ENCODE peak calls at places on chromosomes 6 and 20, in ten cellular contexts. One of them, this sample, is unnamed. For H3K27me3, the result is how much of the 10 kb centered on the place peaks cover.

GRCh38 chr6:135922746-135923145 is 71.2 kb downstream of the PDE7B start:
- DNase-seq in tibial artery: no peak
- DNase-seq in lower lobe of right lung: no peak
- DNase-seq in brain microvascular endothelial cell: no peak
- DNase-seq in hepatocyte: peak
- DNase-seq in Panc1: no peak
- DNase-seq in thoracic aorta: no peak
- DNase-seq in tibial nerve: no peak
- DNase-seq in aorta: no peak
- DNase-seq in endodermal cell: no peak
- DNase-seq in this sample: no peak

GRCh38 chr6:158654960-158655485 is 5.2 kb downstream of the SYTL3 start:
- DNase-seq in thoracic aorta: no peak
- DNase-seq in Panc1: no peak
- DNase-seq in aorta: no peak
- DNase-seq in lower lobe of right lung: no peak
- DNase-seq in brain microvascular endothelial cell: no peak
- DNase-seq in tibial nerve: no peak
- DNase-seq in hepatocyte: no peak
- DNase-seq in endodermal cell: peak
- DNase-seq in tibial artery: peak
- DNase-seq in this sample: no peak

GRCh38 chr6:113351183-113351834 is 505.8 kb upstream of the MARCKS start:
- DNase-seq in Panc1: no peak
- DNase-seq in hepatocyte: no peak
- DNase-seq in lower lobe of right lung: no peak
- DNase-seq in tibial nerve: peak
- DNase-seq in tibial artery: no peak
- DNase-seq in thoracic aorta: no peak
- DNase-seq in brain microvascular endothelial cell: peak
- DNase-seq in endodermal cell: no peak
- DNase-seq in aorta: no peak
- DNase-seq in this sample: no peak

GRCh38 chr20:57282691-57283361 is 16.4 kb upstream of the BMP7 start:
- DNase-seq in brain microvascular endothelial cell: no peak
- DNase-seq in lower lobe of right lung: no peak
- DNase-seq in hepatocyte: peak
- DNase-seq in endodermal cell: no peak
- DNase-seq in thoracic aorta: no peak
- DNase-seq in tibial artery: no peak
- DNase-seq in Panc1: no peak
- DNase-seq in aorta: no peak
- DNase-seq in tibial nerve: no peak
- DNase-seq in this sample: no peak

GRCh38 chr20:37915800-37916570 is 13.1 kb downstream of the VSTM2L start:
- DNase-seq in tibial artery: no peak
- DNase-seq in endodermal cell: peak
- DNase-seq in Panc1: no peak
- DNase-seq in lower lobe of right lung: no peak
- DNase-seq in aorta: no peak
- DNase-seq in hepatocyte: no peak
- DNase-seq in brain microvascular endothelial cell: no peak
- DNase-seq in tibial nerve: no peak
- DNase-seq in thoracic aorta: no peak
- DNase-seq in this sample: peak

GRCh38 chr20:60255426-60255825 is 297.2 kb downstream of the CDH26 start:
- DNase-seq in tibial nerve: no peak
- DNase-seq in endodermal cell: no peak
- DNase-seq in thoracic aorta: no peak
- DNase-seq in lower lobe of right lung: no peak
- DNase-seq in hepatocyte: no peak
- DNase-seq in tibial artery: no peak
- DNase-seq in aorta: no peak
- DNase-seq in brain microvascular endothelial cell: no peak
- DNase-seq in Panc1: no peak
- DNase-seq in this sample: peak

GRCh38 chr6:161303628-161304340 is 29.9 kb upstream of the AGPAT4 start:
- DNase-seq in hepatocyte: no peak
- DNase-seq in brain microvascular endothelial cell: peak
- DNase-seq in Panc1: no peak
- DNase-seq in lower lobe of right lung: no peak
- DNase-seq in tibial nerve: no peak
- DNase-seq in tibial artery: no peak
- DNase-seq in aorta: no peak
- DNase-seq in thoracic aorta: no peak
- DNase-seq in endodermal cell: no peak
- DNase-seq in this sample: no peak

GRCh38 chr6:143842468-143842901 is 653 bp upstream of the LTV1 start:
- DNase-seq in lower lobe of right lung: no peak
- DNase-seq in Panc1: no peak
- DNase-seq in brain microvascular endothelial cell: peak
- DNase-seq in tibial nerve: no peak
- DNase-seq in tibial artery: no peak
- DNase-seq in endodermal cell: no peak
- DNase-seq in aorta: no peak
- DNase-seq in thoracic aorta: no peak
- DNase-seq in hepatocyte: no peak
- DNase-seq in this sample: peak

GRCh38 chr6:109632405-109632804 is 58.6 kb downstream of the AK9 start:
- DNase-seq in hepatocyte: no peak
- DNase-seq in thoracic aorta: no peak
- DNase-seq in endodermal cell: no peak
- DNase-seq in tibial artery: no peak
- DNase-seq in Panc1: no peak
- DNase-seq in aorta: no peak
- DNase-seq in brain microvascular endothelial cell: no peak
- DNase-seq in tibial nerve: no peak
- DNase-seq in lower lobe of right lung: no peak
- DNase-seq in this sample: no peak

GRCh38 chr6:144330017-144330416 is 44.9 kb downstream of the UTRN start:
- DNase-seq in tibial nerve: no peak
- DNase-seq in brain microvascular endothelial cell: no peak
- DNase-seq in endodermal cell: peak
- DNase-seq in thoracic aorta: no peak
- DNase-seq in lower lobe of right lung: no peak
- DNase-seq in hepatocyte: no peak
- DNase-seq in aorta: no peak
- DNase-seq in Panc1: no peak
- DNase-seq in tibial artery: no peak
- DNase-seq in this sample: no peak

GRCh38 chr20:6613280-6613861 is 154.1 kb upstream of the BMP2 start:
- DNase-seq in endodermal cell: no peak
- DNase-seq in Panc1: no peak
- DNase-seq in lower lobe of right lung: no peak
- DNase-seq in hepatocyte: no peak
- DNase-seq in brain microvascular endothelial cell: no peak
- DNase-seq in thoracic aorta: no peak
- DNase-seq in aorta: no peak
- DNase-seq in tibial artery: no peak
- DNase-seq in tibial nerve: no peak
- DNase-seq in this sample: no peak

GRCh38 chr20:16615199-16615598 is 42.0 kb upstream of the KIF16B start:
- DNase-seq in endodermal cell: no peak
- DNase-seq in Panc1: no peak
- DNase-seq in tibial nerve: no peak
- DNase-seq in thoracic aorta: no peak
- DNase-seq in brain microvascular endothelial cell: peak
- DNase-seq in aorta: no peak
- DNase-seq in hepatocyte: peak
- DNase-seq in tibial artery: no peak
- DNase-seq in lower lobe of right lung: no peak
- DNase-seq in this sample: no peak

GRCh38 chr6:16318538-16318937 is 80.2 kb downstream of the GMPR start:
- DNase-seq in Panc1: no peak
- DNase-seq in hepatocyte: no peak
- DNase-seq in lower lobe of right lung: no peak
- DNase-seq in tibial nerve: no peak
- DNase-seq in thoracic aorta: peak
- DNase-seq in aorta: peak
- DNase-seq in brain microvascular endothelial cell: peak
- DNase-seq in tibial artery: peak
- DNase-seq in endodermal cell: no peak
- DNase-seq in this sample: no peak

GRCh38 chr20:46945465-46945864 is 50.8 kb downstream of the EYA2 start:
- DNase-seq in lower lobe of right lung: no peak
- DNase-seq in tibial artery: no peak
- DNase-seq in tibial nerve: peak
- DNase-seq in Panc1: no peak
- DNase-seq in aorta: no peak
- DNase-seq in brain microvascular endothelial cell: peak
- DNase-seq in hepatocyte: no peak
- DNase-seq in thoracic aorta: no peak
- DNase-seq in endodermal cell: peak
- DNase-seq in this sample: peak

GRCh38 chr6:52576392-52577021 is 353 bp downstream of the TRAM2 start:
- DNase-seq in thoracic aorta: no peak
- DNase-seq in tibial artery: peak
- DNase-seq in brain microvascular endothelial cell: peak
- DNase-seq in tibial nerve: peak
- DNase-seq in endodermal cell: peak
- DNase-seq in hepatocyte: peak
- DNase-seq in aorta: peak
- DNase-seq in Panc1: no peak
- DNase-seq in lower lobe of right lung: no peak
- DNase-seq in this sample: peak

GRCh38 chr20:4937422-4938319 is 63.6 kb downstream of the SLC23A2 start:
- DNase-seq in aorta: no peak
- DNase-seq in lower lobe of right lung: no peak
- DNase-seq in hepatocyte: peak
- DNase-seq in tibial nerve: no peak
- DNase-seq in thoracic aorta: no peak
- DNase-seq in Panc1: no peak
- DNase-seq in endodermal cell: no peak
- DNase-seq in brain microvascular endothelial cell: no peak
- DNase-seq in tibial artery: no peak
- DNase-seq in this sample: no peak

DNA sequence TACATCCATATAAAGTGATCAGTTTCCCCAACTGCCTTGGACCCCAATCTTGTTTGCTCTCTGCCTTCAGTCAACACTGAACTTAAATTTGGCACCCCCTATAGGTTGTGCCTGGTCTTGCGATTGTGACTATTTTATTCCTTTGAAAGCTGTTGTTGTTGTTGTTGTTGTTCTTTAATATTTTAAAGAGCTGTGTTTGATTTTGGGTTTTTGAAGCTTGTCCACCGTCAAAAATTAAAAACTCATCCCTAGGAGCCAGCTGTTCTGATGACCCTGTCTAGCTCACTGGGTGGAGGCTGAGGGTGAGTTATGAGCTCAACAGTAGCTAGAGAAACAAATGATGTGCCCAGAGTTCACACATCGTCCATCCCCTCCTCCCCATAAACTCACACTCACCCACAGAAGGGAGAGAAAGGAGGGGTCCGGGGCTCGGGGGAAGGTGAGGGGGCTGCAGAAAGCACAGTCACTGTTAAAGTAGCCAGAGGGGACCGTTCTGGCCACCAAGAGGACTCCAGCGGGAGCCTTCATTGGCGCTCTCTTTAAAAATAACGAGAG is 4.0 kb downstream of the SIM1 start:
- DNase-seq in thoracic aorta: no peak
- DNase-seq in endodermal cell: peak
- DNase-seq in tibial artery: no peak
- DNase-seq in brain microvascular endothelial cell: no peak
- DNase-seq in aorta: no peak
- DNase-seq in hepatocyte: no peak
- DNase-seq in Panc1: no peak
- DNase-seq in lower lobe of right lung: no peak
- DNase-seq in tibial nerve: no peak
- DNase-seq in this sample: peak
- H3K4me3 ChIP-seq in thoracic aorta: no peak
- H3K4me3 ChIP-seq in endodermal cell: peak
- H3K4me3 ChIP-seq in tibial artery: no peak
- H3K4me3 ChIP-seq in brain microvascular endothelial cell: no peak
- H3K4me3 ChIP-seq in aorta: no peak
- H3K4me3 ChIP-seq in hepatocyte: no peak
- H3K4me3 ChIP-seq in Panc1: peak
- H3K4me3 ChIP-seq in lower lobe of right lung: no peak
- H3K4me3 ChIP-seq in tibial nerve: no peak
- H3K4me3 ChIP-seq in this sample: no peak

GRCh38 chr20:44256961-44257360 is 9.9 kb downstream of the GDAP1L1 start:
- DNase-seq in hepatocyte: no peak
- DNase-seq in endodermal cell: no peak
- DNase-seq in brain microvascular endothelial cell: no peak
- DNase-seq in tibial nerve: no peak
- DNase-seq in Panc1: no peak
- DNase-seq in thoracic aorta: no peak
- DNase-seq in lower lobe of right lung: no peak
- DNase-seq in aorta: no peak
- DNase-seq in tibial artery: no peak
- DNase-seq in this sample: no peak
- H3K27me3 ChIP-seq in hepatocyte: under half
- H3K27me3 ChIP-seq in endodermal cell: under half
- H3K27me3 ChIP-seq in brain microvascular endothelial cell: under half
- H3K27me3 ChIP-seq in tibial nerve: under half
- H3K27me3 ChIP-seq in Panc1: under half
- H3K27me3 ChIP-seq in thoracic aorta: under half
- H3K27me3 ChIP-seq in lower lobe of right lung: under half
- H3K27me3 ChIP-seq in aorta: under half
- H3K27me3 ChIP-seq in tibial artery: under half
- H3K27me3 ChIP-seq in this sample: under half

GRCh38 chr20:3744806-3745685 is 12.6 kb downstream of the HSPA12B start:
- DNase-seq in endodermal cell: peak
- DNase-seq in aorta: no peak
- DNase-seq in hepatocyte: peak
- DNase-seq in tibial nerve: peak
- DNase-seq in brain microvascular endothelial cell: peak
- DNase-seq in tibial artery: no peak
- DNase-seq in lower lobe of right lung: peak
- DNase-seq in thoracic aorta: no peak
- DNase-seq in Panc1: peak
- DNase-seq in this sample: peak
- H3K4me3 ChIP-seq in endodermal cell: peak
- H3K4me3 ChIP-seq in aorta: no peak
- H3K4me3 ChIP-seq in hepatocyte: no peak
- H3K4me3 ChIP-seq in tibial nerve: no peak
- H3K4me3 ChIP-seq in brain microvascular endothelial cell: peak
- H3K4me3 ChIP-seq in tibial artery: no peak
- H3K4me3 ChIP-seq in lower lobe of right lung: peak
- H3K4me3 ChIP-seq in thoracic aorta: peak
- H3K4me3 ChIP-seq in Panc1: peak
- H3K4me3 ChIP-seq in this sample: peak

DNA sequence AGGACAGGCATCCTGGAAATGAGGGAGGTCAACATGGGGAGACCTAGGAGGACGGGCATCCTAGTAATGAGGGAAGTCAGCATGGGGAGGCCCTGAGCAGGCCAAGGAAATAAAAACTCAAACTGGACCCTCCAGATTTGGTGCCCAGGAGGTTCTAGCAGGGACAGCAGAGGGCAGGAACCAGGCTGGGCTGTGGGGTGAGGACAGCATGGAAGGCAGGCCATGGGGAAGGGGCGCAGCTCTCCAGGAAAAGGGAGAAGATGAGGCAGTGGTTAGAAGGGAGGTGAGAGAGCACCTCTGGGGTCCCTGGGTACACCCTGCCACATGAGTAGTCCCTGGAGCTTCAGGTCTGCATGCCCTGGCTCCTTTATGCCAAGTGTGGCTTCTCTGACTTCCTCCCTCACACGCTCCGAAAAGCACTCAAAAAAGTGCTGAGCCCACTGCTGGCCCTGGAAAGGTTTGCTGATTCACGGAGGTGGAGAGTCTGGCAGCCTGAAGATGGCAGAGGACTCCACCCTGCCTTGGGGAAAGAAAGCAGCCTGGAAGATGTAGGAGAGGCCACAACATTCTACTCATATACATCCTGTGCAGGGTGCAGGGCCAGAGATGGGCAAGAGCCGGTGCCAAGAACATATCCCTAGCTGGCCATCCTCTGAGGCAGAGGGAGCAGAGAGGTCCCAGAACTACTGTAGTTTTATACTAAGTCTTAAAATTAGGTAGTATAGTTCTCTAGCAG is 154.9 kb downstream of the MRPL14 start:
- DNase-seq in tibial artery: peak
- DNase-seq in aorta: peak
- DNase-seq in hepatocyte: no peak
- DNase-seq in thoracic aorta: no peak
- DNase-seq in brain microvascular endothelial cell: no peak
- DNase-seq in tibial nerve: no peak
- DNase-seq in endodermal cell: peak
- DNase-seq in Panc1: no peak
- DNase-seq in lower lobe of right lung: no peak
- DNase-seq in this sample: no peak
- H3K27me3 ChIP-seq in tibial artery: under half
- H3K27me3 ChIP-seq in aorta: under half
- H3K27me3 ChIP-seq in hepatocyte: under half
- H3K27me3 ChIP-seq in thoracic aorta: under half
- H3K27me3 ChIP-seq in brain microvascular endothelial cell: under half
- H3K27me3 ChIP-seq in tibial nerve: under half
- H3K27me3 ChIP-seq in endodermal cell: under half
- H3K27me3 ChIP-seq in Panc1: under half
- H3K27me3 ChIP-seq in lower lobe of right lung: under half
- H3K27me3 ChIP-seq in this sample: under half